ENCODE peak calls at places on chromosomes 7 and 10, in eight cellular contexts. M is CD8-positive, alpha-beta memory T cell; W is OCI-LY7; G is SK-N-SH; F is A549; Y is Peyer's patch; Q is Karpas-422; K is small intestine. O is an unnamed sample. For H3K4me1, the result is how much of the 10 kb centered on the place peaks cover.

GRCh38 chr7:77434570-77434969 is 18.4 kb upstream of the GSAP start:
- DNase-seq in W (no peak), M (no peak), Y (no peak), G (no peak), F (no peak), Q (no peak), K (no peak), O (no peak)

GRCh38 chr7:44633254-44634186 is 27.1 kb downstream of the OGDH start:
- DNase-seq in F (no peak), K (peak), Q (peak), M (peak), W (peak), G (no peak), Y (peak), O (peak)

GRCh38 chr10:131142446-131143380 is 168.8 kb downstream of the TCERG1L start:
- DNase-seq in F (no peak), W (no peak), G (no peak), M (no peak), K (no peak), Y (no peak), Q (no peak), O (no peak)

GRCh38 chr7:116122972-116123595 is 87.3 kb upstream of the TES start:
- DNase-seq in W (peak), Q (peak), G (peak), K (peak), M (no peak), F (peak), Y (no peak), O (no peak)

GRCh38 chr10:44034946-44035345 is 350.0 kb downstream of the CXCL12 start:
- DNase-seq in M (no peak), Q (no peak), K (no peak), F (no peak), G (no peak), Y (no peak), W (no peak), O (no peak)

GRCh38 chr10:128158024-128158795 is 32.0 kb upstream of the MKI67 start:
- DNase-seq in Q (peak), F (no peak), W (peak), G (no peak), Y (no peak), M (no peak), K (no peak), O (no peak)

GRCh38 chr10:129308953-129309352 is 158.1 kb upstream of the MGMT start:
- DNase-seq in F (no peak), Y (no peak), M (no peak), Q (no peak), K (no peak), G (no peak), W (no peak), O (no peak)

GRCh38 chr10:99466632-99467031 is 36.2 kb upstream of the GOT1 start:
- DNase-seq in F (no peak), W (no peak), Q (no peak), M (no peak), Y (peak), K (no peak), G (no peak), O (no peak)

GRCh38 chr10:43901744-43902504 is 253.2 kb upstream of the ZNF32 start:
- DNase-seq in K (no peak), G (no peak), Q (peak), M (no peak), Y (no peak), F (no peak), W (peak), O (no peak)

GRCh38 chr10:103273026-103273425 is 3.9 kb upstream of the INA start:
- DNase-seq in Y (no peak), K (no peak), G (no peak), Q (no peak), F (peak), W (no peak), M (no peak), O (no peak)

GRCh38 chr10:69912584-69912983 is 110.9 kb downstream of the COL13A1 start:
- DNase-seq in K (peak), M (no peak), W (no peak), Y (no peak), F (no peak), Q (no peak), G (no peak), O (no peak)

GRCh38 chr7:79610301-79610700 is 156.8 kb upstream of the MAGI2 start:
- DNase-seq in Q (no peak), M (no peak), F (no peak), K (no peak), W (no peak), Y (no peak), G (peak), O (no peak)

GRCh38 chr7:130222-130572 is 62.2 kb upstream of the FAM20C start:
- DNase-seq in K (no peak), W (no peak), M (no peak), Q (no peak), G (no peak), F (no peak), Y (no peak), O (no peak)

GRCh38 chr7:108030536-108030935 is 27.6 kb upstream of the LAMB1 start:
- DNase-seq in Y (no peak), W (no peak), Q (no peak), G (no peak), K (no peak), M (no peak), F (no peak), O (no peak)

GRCh38 chr7:101916041-101916800 is 98.8 kb downstream of the CUX1 start:
- DNase-seq in K (no peak), G (no peak), M (no peak), W (no peak), Q (no peak), Y (no peak), F (no peak), O (no peak)

GRCh38 chr10:89891006-89891405 is 189.6 kb downstream of the KIF20B start:
- DNase-seq in K (no peak), Q (no peak), Y (no peak), W (no peak), G (no peak), M (no peak), F (no peak), O (no peak)

GRCh38 chr10:89887830-89888229 is 186.4 kb downstream of the KIF20B start:
- DNase-seq in Q (no peak), K (no peak), Y (peak), F (peak), W (no peak), G (no peak), M (no peak), O (no peak)

GRCh38 chr10:89887406-89887805 is 186.0 kb downstream of the KIF20B start:
- DNase-seq in G (no peak), M (no peak), W (no peak), Q (no peak), F (no peak), Y (no peak), K (no peak), O (no peak)

GRCh38 chr10:89889610-89890009 is 188.2 kb downstream of the KIF20B start:
- DNase-seq in Y (no peak), F (no peak), Q (no peak), K (no peak), M (no peak), G (no peak), W (no peak), O (no peak)

GRCh38 chr10:89888647-89889046 is 187.3 kb downstream of the KIF20B start:
- DNase-seq in W (peak), G (no peak), F (no peak), Y (no peak), K (no peak), M (no peak), Q (no peak), O (no peak)
- H3K4me1 ChIP-seq in W (under half), G (under half), F (under half), Y (under half), K (under half), M (under half), Q (under half), O (under half)

GRCh38 chr7:75989084-75989725 is 5.2 kb downstream of the TMEM120A start:
- DNase-seq in W (no peak), Y (no peak), Q (no peak), M (no peak), K (no peak), G (peak), F (no peak), O (no peak)
- H3K4me1 ChIP-seq in W (under half), Y (half or more), Q (under half), M (under half), K (under half), G (under half), F (under half), O (under half)

DNA sequence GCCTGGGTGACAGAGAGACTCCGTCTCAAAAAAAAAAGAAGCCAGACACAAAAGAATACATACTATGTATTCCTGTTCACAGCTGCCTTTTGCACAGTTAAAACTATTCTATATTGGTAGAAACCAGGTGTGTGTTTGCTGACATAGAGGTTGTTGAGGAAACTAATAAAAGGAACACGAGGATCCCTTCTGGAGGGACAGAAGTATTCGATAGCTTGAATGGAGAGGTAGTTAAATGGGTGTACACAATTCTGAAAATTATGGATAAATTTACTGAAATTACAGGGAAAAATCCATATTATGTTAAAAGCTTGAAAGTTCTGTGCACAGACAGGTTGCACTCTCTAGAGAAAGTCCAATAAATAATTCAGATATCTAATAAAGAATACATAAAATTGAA is 71.5 kb downstream of the CUBN start:
- DNase-seq in G (no peak), Y (no peak), M (no peak), Q (no peak), K (no peak), F (no peak), W (no peak), O (no peak)
- H3K4me1 ChIP-seq in G (under half), Y (under half), M (under half), Q (under half), K (under half), F (under half), W (under half), O (under half)

GRCh38 chr7:2803755-2804154 is 40.4 kb downstream of the GNA12 start:
- DNase-seq in M (no peak), W (no peak), Q (no peak), G (no peak), F (no peak), K (no peak), Y (no peak), O (no peak)
- H3K4me1 ChIP-seq in M (under half), W (under half), Q (under half), G (under half), F (under half), K (under half), Y (under half), O (under half)

GRCh38 chr10:62059424-62059913 is 158.0 kb downstream of the ARID5B start:
- DNase-seq in F (no peak), M (no peak), Q (no peak), W (no peak), Y (no peak), K (no peak), G (no peak), O (no peak)
- H3K4me1 ChIP-seq in F (under half), M (under half), Q (under half), W (under half), Y (under half), K (under half), G (half or more), O (half or more)

GRCh38 chr7:100432053-100432452 is 2.4 kb downstream of the MEPCE start:
- DNase-seq in F (no peak), K (no peak), Y (peak), M (no peak), Q (no peak), G (no peak), W (no peak), O (no peak)
- H3K4me1 ChIP-seq in F (under half), K (under half), Y (under half), M (under half), Q (half or more), G (under half), W (half or more), O (half or more)

DNA sequence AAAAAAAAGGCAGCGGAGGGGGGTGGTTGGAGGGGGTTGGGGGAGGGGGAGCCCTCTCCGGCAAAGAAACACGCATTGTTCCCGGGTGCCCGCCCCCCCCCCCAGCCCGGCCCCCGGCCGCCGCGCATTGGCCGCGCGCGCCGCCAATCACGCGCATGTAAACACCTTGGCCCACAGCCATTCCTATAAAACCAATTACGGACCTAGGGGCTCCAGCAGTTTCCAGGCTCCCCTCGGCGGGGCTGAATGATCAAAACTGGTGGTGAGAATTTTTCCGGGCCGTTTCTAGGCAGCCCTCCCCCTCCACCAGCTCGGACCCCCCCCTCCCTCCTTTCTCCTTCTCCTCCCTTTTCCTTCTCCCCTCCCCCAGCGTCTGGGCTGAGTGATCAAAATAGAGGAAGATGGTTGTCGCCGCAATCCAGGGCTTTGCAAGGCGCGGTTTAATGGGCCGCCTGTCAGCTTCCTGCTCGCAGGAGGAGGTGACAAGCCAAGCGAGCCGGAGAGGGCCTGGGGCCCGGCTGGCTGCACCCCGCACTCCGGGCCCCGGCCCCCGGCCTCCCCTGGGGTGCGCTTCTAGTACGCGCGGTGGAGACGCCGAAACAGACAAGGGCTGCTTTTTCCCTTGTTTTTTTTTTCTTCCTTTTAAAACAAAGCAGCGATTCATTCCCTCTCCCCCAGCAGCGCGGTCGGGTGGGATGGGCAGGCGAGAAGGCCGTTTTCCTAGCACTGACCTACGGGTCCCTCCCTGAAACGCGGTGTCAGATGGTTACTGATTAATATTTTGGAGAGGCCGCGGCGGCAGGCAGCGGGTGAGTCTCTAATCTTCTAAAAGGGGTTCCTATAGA is 432 bp upstream of the TNRC18 start:
- DNase-seq in Q (peak), Y (peak), G (peak), K (peak), F (peak), M (peak), W (peak), O (peak)
- H3K4me1 ChIP-seq in Q (under half), Y (under half), G (under half), K (under half), F (under half), M (half or more), W (under half), O (half or more)